ENCODE peak calls at places on chromosomes 5 and 9, in ten cellular contexts. P is endothelial cell of umbilical vein; B is fibroblast of lung; M is ovary; E is colonic mucosa; I is uterus; U is CD8-positive, alpha-beta T cell; H is upper lobe of right lung; G is PC-3; L is right atrium auricular region. S is an unnamed sample. For H3K27me3, the result is how much of the 10 kb centered on the place peaks cover.

GRCh38 chr9:13721481-13722235 is 442.2 kb upstream of the MPDZ start:
- DNase-seq in G (peak), M (no peak), U (no peak), I (no peak), B (peak), H (no peak), E (no peak), L (no peak), P (no peak), S (no peak)

GRCh38 chr5:116273458-116274242 is 188.8 kb downstream of the COMMD10 start:
- DNase-seq in H (no peak), P (no peak), M (no peak), B (peak), E (no peak), G (peak), I (no peak), L (no peak), U (no peak), S (no peak)

GRCh38 chr5:120366047-120366446 is 98.1 kb upstream of the PRR16 start:
- DNase-seq in M (no peak), G (no peak), P (no peak), H (no peak), I (no peak), B (peak), E (no peak), U (no peak), L (no peak), S (no peak)

GRCh38 chr9:2126331-2126789 is 111.2 kb downstream of the SMARCA2 start:
- DNase-seq in I (peak), M (peak), G (no peak), U (no peak), H (no peak), P (no peak), L (no peak), B (peak), E (peak), S (peak)

GRCh38 chr9:86943223-86943870 is 4.0 kb downstream of the GAS1 start:
- DNase-seq in L (no peak), P (no peak), U (no peak), I (no peak), M (no peak), E (no peak), H (no peak), G (no peak), B (peak), S (peak)

GRCh38 chr9:77384406-77384805 is 207.1 kb downstream of the VPS13A start:
- DNase-seq in E (no peak), L (no peak), P (peak), G (peak), M (no peak), I (no peak), U (no peak), B (peak), H (no peak), S (no peak)

GRCh38 chr9:98780059-98780749 is 16.2 kb downstream of the ANKS6 start:
- DNase-seq in L (peak), U (no peak), I (no peak), H (no peak), B (no peak), M (no peak), P (no peak), G (no peak), E (peak), S (no peak)

GRCh38 chr9:84169240-84169639 is 171.3 kb downstream of the SLC28A3 start:
- DNase-seq in H (no peak), M (no peak), L (no peak), E (no peak), G (peak), B (peak), I (no peak), P (no peak), U (no peak), S (no peak)

GRCh38 chr5:123949807-123950206 is 437.8 kb downstream of the CSNK1G3 start:
- DNase-seq in P (no peak), U (no peak), I (no peak), E (no peak), L (no peak), B (no peak), M (no peak), H (no peak), G (no peak), S (no peak)

GRCh38 chr9:135230817-135231520 is 143.5 kb downstream of the OLFM1 start:
- DNase-seq in H (peak), G (no peak), B (no peak), I (no peak), E (no peak), P (no peak), L (no peak), M (no peak), U (no peak), S (no peak)

GRCh38 chr9:36317766-36318165 is 59.5 kb upstream of the GNE start:
- DNase-seq in E (peak), P (no peak), B (no peak), M (no peak), G (peak), U (no peak), L (no peak), H (no peak), I (no peak), S (peak)

GRCh38 chr5:110053824-110054223 is 364.1 kb downstream of the MAN2A1 start:
- DNase-seq in I (no peak), G (no peak), M (no peak), U (no peak), B (no peak), E (no peak), H (no peak), L (no peak), P (no peak), S (no peak)

GRCh38 chr5:132749506-132749905 is 2.3 kb downstream of the CCNI2 start:
- DNase-seq in E (no peak), G (no peak), I (no peak), B (no peak), U (no peak), P (no peak), H (no peak), L (no peak), M (no peak), S (no peak)

GRCh38 chr9:137457406-137458193 is 1.5 kb downstream of the NSMF start:
- DNase-seq in H (peak), E (no peak), M (peak), G (no peak), B (no peak), L (no peak), P (no peak), U (no peak), I (peak), S (no peak)

GRCh38 chr5:82163459-82164108 is 114.6 kb downstream of the RPS23 start:
- DNase-seq in E (no peak), H (no peak), G (peak), L (no peak), I (no peak), M (no peak), P (peak), U (no peak), B (peak), S (no peak)

GRCh38 chr9:81028504-81028903 is 660.8 kb downstream of the TLE1 start:
- DNase-seq in B (peak), L (no peak), M (no peak), G (peak), E (no peak), H (no peak), P (peak), U (no peak), I (no peak), S (no peak)

GRCh38 chr5:54450542-54450941 is 5.0 kb upstream of the HSPB3 start:
- DNase-seq in U (no peak), H (no peak), M (no peak), I (no peak), B (no peak), E (no peak), G (no peak), P (no peak), L (no peak), S (no peak)

GRCh38 chr5:142845402-142845901 is 75.3 kb downstream of the ARHGAP26 start:
- DNase-seq in L (no peak), P (peak), H (no peak), U (no peak), I (no peak), G (no peak), B (no peak), E (peak), M (no peak), S (peak)

GRCh38 chr5:56840597-56840996 is 25.2 kb downstream of the MAP3K1 start:
- DNase-seq in M (no peak), B (no peak), H (no peak), P (no peak), L (no peak), E (no peak), I (no peak), U (no peak), G (no peak), S (no peak)

GRCh38 chr5:74994791-74995190 is 57.6 kb downstream of the GCNT4 start:
- DNase-seq in I (no peak), E (no peak), H (no peak), B (no peak), P (no peak), U (no peak), G (no peak), M (no peak), L (no peak), S (no peak)

GRCh38 chr5:110054240-110054639 is 364.5 kb downstream of the MAN2A1 start:
- DNase-seq in M (no peak), L (no peak), P (peak), G (peak), B (peak), U (peak), H (no peak), E (peak), I (no peak), S (peak)

GRCh38 chr5:139494832-139495231 is 12.3 kb upstream of the STING1 start:
- DNase-seq in E (no peak), G (peak), B (no peak), I (no peak), L (no peak), M (no peak), P (peak), U (no peak), H (no peak), S (no peak)

GRCh38 chr5:136132087-136132486 is 558 bp upstream of the SMAD5 start:
- DNase-seq in B (no peak), P (no peak), H (no peak), G (no peak), U (no peak), L (no peak), I (peak), M (peak), E (peak), S (peak)

GRCh38 chr5:124460000-124460399 is 286.4 kb downstream of the ZNF608 start:
- DNase-seq in I (peak), L (no peak), M (peak), E (no peak), P (no peak), H (no peak), U (no peak), G (no peak), B (no peak), S (peak)

GRCh38 chr9:124602204-124602603 is 95.0 kb upstream of the NR5A1 start:
- DNase-seq in G (peak), E (no peak), M (no peak), H (no peak), I (no peak), U (no peak), P (no peak), L (no peak), B (peak), S (no peak)

GRCh38 chr5:169139381-169140125 is 161.4 kb downstream of the SLIT3 start:
- DNase-seq in M (peak), B (no peak), L (no peak), G (peak), E (peak), I (peak), U (no peak), H (peak), P (no peak), S (peak)

GRCh38 chr5:34484190-34484589 is 171.9 kb upstream of the RAI14 start:
- DNase-seq in B (no peak), H (no peak), U (no peak), L (no peak), G (no peak), P (no peak), E (no peak), I (no peak), M (no peak), S (no peak)

GRCh38 chr9:96241391-96241809 is 60.6 kb downstream of the HSD17B3 start:
- DNase-seq in E (no peak), G (peak), I (no peak), P (no peak), M (no peak), L (no peak), B (no peak), U (peak), H (no peak), S (no peak)

GRCh38 chr9:19998153-19998552 is 209.3 kb upstream of the SLC24A2 start:
- DNase-seq in B (peak), H (no peak), M (no peak), E (no peak), L (no peak), P (peak), I (no peak), G (peak), U (no peak), S (no peak)

GRCh38 chr9:6900440-6900883 is 142.7 kb downstream of the KDM4C start:
- DNase-seq in I (no peak), G (no peak), E (no peak), B (no peak), P (no peak), L (no peak), U (no peak), H (no peak), M (no peak), S (no peak)

GRCh38 chr5:36323926-36324781 is 22.5 kb upstream of the RANBP3L start:
- DNase-seq in I (no peak), U (no peak), P (no peak), L (no peak), M (no peak), E (no peak), B (no peak), H (no peak), G (no peak), S (peak)

GRCh38 chr5:81269751-81270686 is 31.4 kb upstream of the ZCCHC9 start:
- DNase-seq in U (no peak), E (no peak), I (no peak), P (no peak), L (no peak), B (no peak), H (no peak), M (no peak), G (peak), S (no peak)

GRCh38 chr9:76394896-76395244 is 644 bp upstream of the RFK start:
- DNase-seq in G (peak), M (no peak), E (peak), B (no peak), H (no peak), I (peak), P (no peak), U (peak), L (peak), S (peak)

GRCh38 chr5:88688981-88689661 is 193.9 kb downstream of the MEF2C start:
- DNase-seq in E (no peak), L (no peak), B (no peak), H (no peak), U (no peak), P (no peak), G (no peak), I (no peak), M (no peak), S (no peak)
- H3K27me3 ChIP-seq in E (half or more), L (half or more), B (half or more), H (half or more), U (half or more), P (half or more), G (under half), I (under half), M (under half), S (under half)

GRCh38 chr5:178793156-178793555 is 62.7 kb upstream of the ZNF354A start:
- DNase-seq in I (no peak), G (peak), H (peak), P (no peak), B (no peak), L (no peak), U (no peak), M (no peak), E (peak), S (peak)
- TF ChIP-seq CTCF in I (no peak), G (peak), H (no peak), P (no peak), B (no peak), L (peak), U (no peak), M (no peak), E (no peak), S (no peak)

DNA sequence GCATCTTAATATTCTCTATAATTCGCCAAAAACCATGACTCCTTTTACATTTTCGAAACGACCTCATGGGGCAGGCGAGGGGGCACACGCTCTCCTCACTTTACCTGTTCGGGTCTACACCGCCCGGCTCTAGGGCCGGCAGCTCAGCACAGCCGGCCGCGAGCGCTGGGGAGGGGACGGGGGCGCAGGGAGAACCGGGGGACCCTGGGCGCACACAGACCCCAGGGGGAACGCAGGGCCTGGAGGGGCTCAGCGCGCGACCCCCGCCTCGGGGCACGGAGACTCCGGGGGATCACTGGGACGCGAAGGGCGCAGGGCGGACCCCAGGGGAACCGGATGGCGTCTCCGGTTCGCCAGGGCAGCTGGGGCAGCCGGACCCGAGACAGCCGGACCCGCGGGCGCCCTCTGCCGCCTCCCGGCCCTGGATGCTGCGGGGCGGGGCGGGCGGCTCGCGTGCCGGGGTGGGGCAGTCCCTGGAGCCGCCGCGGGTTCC is at the start of gene AHRR:
- DNase-seq in E (peak), H (peak), B (peak), P (peak), G (peak), U (no peak), I (no peak), L (no peak), M (peak), S (peak)
- H3K27me3 ChIP-seq in E (under half), H (under half), B (under half), P (under half), G (under half), U (under half), I (under half), L (under half), M (under half), S (under half)

GRCh38 chr9:113275147-113276131 is at the start of the genes CDC26 and PRPF4:
- DNase-seq in I (peak), G (peak), B (peak), M (peak), E (peak), L (peak), H (peak), P (peak), U (peak), S (peak)

GRCh38 chr9:113278840-113279239 is 3.4 kb downstream of the PRPF4 start:
- DNase-seq in E (no peak), M (no peak), P (no peak), I (no peak), G (no peak), L (no peak), B (no peak), H (no peak), U (no peak), S (no peak)

GRCh38 chr9:113269355-113269754 is 6.0 kb downstream of the CDC26 start:
- DNase-seq in B (no peak), L (no peak), M (no peak), I (no peak), G (no peak), H (no peak), E (no peak), P (no peak), U (no peak), S (no peak)

GRCh38 chr9:113269871-113270270 is 5.5 kb downstream of the CDC26 start:
- DNase-seq in G (no peak), I (no peak), P (no peak), H (no peak), B (no peak), L (no peak), E (no peak), M (no peak), U (no peak), S (no peak)

GRCh38 chr9:113274474-113275146 is 762 bp downstream of the CDC26 start:
- DNase-seq in M (no peak), P (peak), I (no peak), B (peak), E (peak), G (peak), U (no peak), L (no peak), H (no peak), S (peak)
- TF ChIP-seq CTCF in M (peak), P (peak), I (peak), B (peak), E (peak), G (peak), U (peak), L (peak), H (peak), S (peak)

GRCh38 chr5:3199941-3200340 is 395.7 kb upstream of the IRX1 start:
- DNase-seq in L (no peak), E (no peak), U (no peak), H (no peak), I (no peak), B (no peak), M (no peak), P (no peak), G (no peak), S (no peak)

GRCh38 chr5:3195991-3196390 is 399.6 kb upstream of the IRX1 start:
- DNase-seq in E (no peak), U (no peak), I (no peak), M (no peak), H (no peak), L (no peak), G (no peak), B (no peak), P (no peak), S (peak)

GRCh38 chr5:3194684-3195083 is 400.9 kb upstream of the IRX1 start:
- DNase-seq in I (no peak), U (no peak), E (no peak), L (no peak), P (no peak), G (no peak), B (no peak), H (no peak), M (no peak), S (no peak)

GRCh38 chr5:3197699-3198098 is 397.9 kb upstream of the IRX1 start:
- DNase-seq in U (no peak), B (no peak), P (no peak), L (no peak), M (no peak), G (no peak), E (no peak), H (no peak), I (no peak), S (no peak)

GRCh38 chr5:3197237-3197636 is 398.4 kb upstream of the IRX1 start:
- DNase-seq in E (no peak), B (no peak), I (no peak), U (no peak), M (no peak), L (no peak), H (no peak), P (no peak), G (no peak), S (no peak)
- H3K27me3 ChIP-seq in E (under half), B (under half), I (under half), U (under half), M (under half), L (under half), H (under half), P (under half), G (under half), S (under half)

GRCh38 chr5:103375356-103375755 is 116.8 kb downstream of the MACIR start:
- DNase-seq in I (no peak), P (no peak), B (peak), M (no peak), E (no peak), U (no peak), L (no peak), G (peak), H (no peak), S (no peak)
- TF ChIP-seq CTCF in I (no peak), P (no peak), B (no peak), M (no peak), E (no peak), U (no peak), L (no peak), G (peak), H (no peak), S (no peak)

DNA sequence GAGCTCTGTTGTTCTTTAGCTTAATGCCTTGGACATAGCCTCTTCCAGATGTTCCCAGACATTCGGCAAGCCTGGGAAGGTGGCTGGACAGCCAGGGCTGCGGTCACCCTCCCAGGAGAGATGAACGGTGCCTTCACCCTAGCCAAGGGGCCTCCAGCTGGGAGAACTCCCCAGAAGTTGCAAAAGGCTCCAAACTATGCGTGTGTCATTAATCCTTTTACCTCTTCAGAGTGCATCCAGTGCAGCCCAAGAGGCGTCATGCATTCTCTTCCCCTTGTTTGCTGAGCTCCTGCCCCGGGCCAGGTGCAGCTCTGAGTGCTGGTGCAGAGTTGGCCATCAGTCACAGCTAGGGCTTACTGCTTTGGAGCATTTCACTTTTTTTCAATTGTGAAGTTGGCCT is 22.8 kb downstream of the HMCN2 start:
- DNase-seq in L (no peak), I (no peak), B (no peak), M (no peak), E (no peak), G (no peak), P (no peak), H (peak), U (no peak), S (no peak)
- H3K27me3 ChIP-seq in L (under half), I (under half), B (under half), M (under half), E (under half), G (under half), P (under half), H (under half), U (under half), S (under half)

S was measured in testis.